ENCODE peak calls at places on chromosomes 2 and 18, in eight cellular contexts. L is suprapubic skin, E is GM12892, B is breast epithelium, U is GM12878, S is SK-N-SH, D is transverse colon, X is prostate gland. P is an unnamed sample.

GRCh38 chr18:10768221-10768620 is 242.4 kb downstream of the NAPG start:
- DNase-seq in L (no peak), E (no peak), B (no peak), U (no peak), S (no peak), D (no peak), X (no peak), P (no peak)

GRCh38 chr2:235576337-235576910 is 82.6 kb downstream of the AGAP1 start:
- DNase-seq in L (no peak), E (no peak), B (no peak), U (no peak), S (no peak), D (no peak), X (no peak), P (no peak)

GRCh38 chr2:56912490-56912889 is 728.7 kb downstream of the CCDC85A start:
- DNase-seq in L (no peak), E (no peak), B (no peak), U (no peak), S (no peak), D (no peak), X (no peak), P (no peak)

GRCh38 chr2:98946875-98947274 is 10.8 kb upstream of the CRACDL start:
- DNase-seq in L (no peak), E (no peak), B (no peak), U (no peak), S (no peak), D (no peak), X (no peak), P (no peak)

GRCh38 chr2:138079976-138080375 is 115.7 kb downstream of the HNMT start:
- DNase-seq in L (no peak), E (no peak), B (no peak), U (no peak), S (no peak), D (no peak), X (no peak), P (no peak)

GRCh38 chr2:191664823-191665222 is 13.1 kb upstream of the NABP1 start:
- DNase-seq in L (no peak), E (no peak), B (no peak), U (no peak), S (no peak), D (no peak), X (no peak), P (no peak)

GRCh38 chr2:49686291-49686690 is 532.0 kb upstream of the FSHR start:
- DNase-seq in L (no peak), E (no peak), B (no peak), U (no peak), S (no peak), D (no peak), X (no peak), P (no peak)

GRCh38 chr2:11692966-11693521 is 23.0 kb upstream of the NTSR2 start:
- DNase-seq in L (peak), E (peak), B (peak), U (no peak), S (peak), D (peak), X (peak), P (peak)

GRCh38 chr2:207796585-207797350 is 27.1 kb upstream of the FZD5 start:
- DNase-seq in L (no peak), E (no peak), B (no peak), U (no peak), S (no peak), D (peak), X (no peak), P (no peak)

GRCh38 chr2:40625849-40626248 is 174.0 kb upstream of the SLC8A1 start:
- DNase-seq in L (no peak), E (no peak), B (no peak), U (no peak), S (no peak), D (no peak), X (no peak), P (no peak)

GRCh38 chr2:120914839-120915521 is 179.3 kb downstream of the GLI2 start:
- DNase-seq in L (peak), E (no peak), B (peak), U (no peak), S (no peak), D (peak), X (no peak), P (no peak)

GRCh38 chr2:100269889-100270288 is 52.4 kb downstream of the LONRF2 start:
- DNase-seq in L (no peak), E (no peak), B (no peak), U (no peak), S (no peak), D (no peak), X (no peak), P (no peak)

GRCh38 chr18:65725421-65726050 is 25.3 kb upstream of the CDH7 start:
- DNase-seq in L (no peak), E (no peak), B (no peak), U (no peak), S (peak), D (peak), X (peak), P (no peak)

GRCh38 chr2:192828947-192829346 is 634.2 kb upstream of the TMEFF2 start:
- DNase-seq in L (peak), E (no peak), B (no peak), U (no peak), S (peak), D (no peak), X (no peak), P (no peak)

GRCh38 chr18:36786686-36787085 is 42.1 kb downstream of the TPGS2 start:
- DNase-seq in L (peak), E (no peak), B (peak), U (no peak), S (no peak), D (peak), X (peak), P (no peak)

GRCh38 chr18:3821524-3821923 is 371.6 kb downstream of the TGIF1 start:
- DNase-seq in L (no peak), E (no peak), B (no peak), U (no peak), S (no peak), D (no peak), X (no peak), P (no peak)

GRCh38 chr2:27263287-27264252 is 723 bp upstream of the SLC30A3 start:
- DNase-seq in L (no peak), E (no peak), B (no peak), U (no peak), S (peak), D (no peak), X (no peak), P (no peak)

GRCh38 chr18:8882632-8883408 is 177.5 kb downstream of the MTCL1 start:
- DNase-seq in L (no peak), E (no peak), B (no peak), U (no peak), S (no peak), D (no peak), X (no peak), P (no peak)

GRCh38 chr2:152539424-152539823 is 177.8 kb downstream of the PRPF40A start:
- DNase-seq in L (no peak), E (no peak), B (no peak), U (no peak), S (no peak), D (no peak), X (no peak), P (no peak)

GRCh38 chr2:127061377-127062273 is 45.3 kb downstream of the BIN1 start:
- DNase-seq in L (no peak), E (no peak), B (no peak), U (no peak), S (no peak), D (no peak), X (no peak), P (no peak)
- TF ChIP-seq POLR2AphosphoS5 in L (no peak), E (no peak), B (peak), U (no peak), S (no peak), D (no peak), X (no peak), P (no peak)

GRCh38 chr2:36463365-36463764 is 107.8 kb downstream of the CRIM1 start:
- DNase-seq in L (no peak), E (no peak), B (no peak), U (no peak), S (no peak), D (no peak), X (no peak), P (no peak)

GRCh38 chr2:36459725-36460137 is 104.2 kb downstream of the CRIM1 start:
- DNase-seq in L (no peak), E (no peak), B (no peak), U (no peak), S (peak), D (peak), X (no peak), P (no peak)

GRCh38 chr2:36462311-36462710 is 106.7 kb downstream of the CRIM1 start:
- DNase-seq in L (no peak), E (no peak), B (no peak), U (no peak), S (no peak), D (no peak), X (no peak), P (no peak)

GRCh38 chr2:36464006-36464721 is 108.6 kb downstream of the CRIM1 start:
- DNase-seq in L (no peak), E (no peak), B (no peak), U (no peak), S (no peak), D (no peak), X (no peak), P (no peak)

DNA sequence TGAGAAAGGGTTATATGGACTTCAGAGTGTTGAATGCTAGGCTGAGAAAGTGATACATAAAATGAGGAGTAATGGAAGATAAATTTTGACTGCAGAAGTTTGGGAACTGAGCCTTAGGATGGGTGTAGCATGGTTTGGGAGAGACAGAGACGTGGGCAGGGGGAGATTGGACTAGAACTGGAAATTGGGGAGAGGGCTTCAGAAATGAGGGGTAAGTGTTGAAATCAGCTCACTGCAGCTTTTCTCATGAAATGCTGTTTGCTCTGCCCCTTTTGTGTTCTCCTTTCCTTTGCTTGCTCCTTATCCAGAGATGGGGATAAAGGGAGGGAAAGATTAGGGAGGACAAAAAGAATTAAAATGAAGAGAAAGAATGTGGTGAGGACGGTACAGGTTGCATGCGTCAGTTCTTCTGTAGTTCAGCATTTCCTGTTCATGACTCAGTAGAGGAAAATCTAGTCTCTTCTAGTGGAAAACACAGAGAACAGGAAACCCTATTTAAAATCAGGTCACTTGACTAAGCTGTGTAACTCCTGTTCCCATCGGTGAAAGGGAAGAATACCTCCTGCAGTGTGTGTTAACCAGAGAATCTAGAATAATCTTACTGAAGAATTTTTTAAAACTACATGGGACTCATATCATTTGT is 105.6 kb downstream of the CRIM1 start:
- DNase-seq in L (no peak), E (no peak), B (no peak), U (peak), S (no peak), D (no peak), X (no peak), P (no peak)
- TF ChIP-seq POLR2AphosphoS5 in L (no peak), E (no peak), B (no peak), U (no peak), S (peak), D (peak), X (peak), P (no peak)

GRCh38 chr2:16106619-16107018 is 166.3 kb downstream of the MYCN start:
- DNase-seq in L (no peak), E (no peak), B (no peak), U (no peak), S (no peak), D (no peak), X (no peak), P (no peak)

GRCh38 chr2:16111838-16112210 is 171.5 kb downstream of the MYCN start:
- DNase-seq in L (no peak), E (no peak), B (no peak), U (no peak), S (no peak), D (no peak), X (no peak), P (no peak)

GRCh38 chr2:16107246-16107645 is 166.9 kb downstream of the MYCN start:
- DNase-seq in L (no peak), E (no peak), B (no peak), U (no peak), S (no peak), D (no peak), X (no peak), P (no peak)

GRCh38 chr2:16109821-16110310 is 169.5 kb downstream of the MYCN start:
- DNase-seq in L (no peak), E (no peak), B (no peak), U (no peak), S (no peak), D (no peak), X (no peak), P (no peak)

GRCh38 chr2:16109368-16109820 is 169.0 kb downstream of the MYCN start:
- DNase-seq in L (no peak), E (no peak), B (no peak), U (no peak), S (no peak), D (no peak), X (no peak), P (no peak)
- TF ChIP-seq POLR2AphosphoS5 in L (no peak), E (no peak), B (no peak), U (no peak), S (no peak), D (no peak), X (no peak), P (no peak)

DNA sequence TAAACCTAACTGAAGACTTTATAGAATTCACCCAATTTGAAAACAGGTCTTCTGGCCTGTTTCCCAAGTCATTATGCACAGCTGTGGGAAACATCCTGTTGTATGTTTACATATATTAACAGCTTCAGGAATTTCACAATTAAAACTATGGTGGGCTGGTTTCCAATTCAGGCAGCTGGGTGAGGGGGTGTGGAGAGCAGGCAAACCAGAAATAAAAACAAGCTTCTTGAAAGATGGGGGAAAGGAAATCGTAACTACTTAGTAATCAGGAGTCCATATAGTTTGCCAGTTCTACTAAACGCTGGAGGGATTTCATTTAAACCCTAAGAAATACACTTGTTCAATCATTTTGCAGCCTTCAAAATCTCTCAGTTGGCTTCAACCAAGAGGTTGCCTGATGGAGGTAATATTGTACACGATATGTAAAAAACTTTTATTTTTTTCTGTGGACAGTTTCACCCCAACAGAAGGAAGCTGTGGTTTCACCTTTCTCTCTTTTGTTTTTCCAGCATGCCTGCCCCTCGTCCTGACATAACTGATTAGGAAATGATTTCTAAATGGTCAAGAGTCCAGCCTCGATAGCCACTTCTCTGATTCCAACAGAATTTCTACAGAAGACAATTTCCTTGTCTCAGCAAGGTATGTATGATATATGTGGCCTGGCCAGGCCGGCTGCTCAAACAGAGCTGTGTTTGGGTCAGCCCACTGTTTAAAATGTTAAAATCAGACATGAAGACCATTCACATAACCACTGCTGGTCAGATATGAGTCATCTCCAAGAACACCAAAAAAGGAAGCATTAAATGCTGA is 22.6 kb downstream of the ATP8B1 start:
- DNase-seq in L (no peak), E (no peak), B (no peak), U (peak), S (no peak), D (no peak), X (no peak), P (no peak)
- TF ChIP-seq POLR2AphosphoS5 in L (no peak), E (no peak), B (no peak), U (no peak), S (no peak), D (no peak), X (no peak), P (no peak)

GRCh38 chr2:230203110-230203676 is 16.6 kb downstream of the SP110 start:
- DNase-seq in L (no peak), E (peak), B (no peak), U (peak), S (no peak), D (peak), X (no peak), P (peak)
- TF ChIP-seq POLR2AphosphoS5 in L (no peak), E (peak), B (no peak), U (peak), S (no peak), D (no peak), X (no peak), P (peak)

GRCh38 chr2:234308814-234309195 is 188.1 kb downstream of the ARL4C start:
- DNase-seq in L (no peak), E (peak), B (no peak), U (peak), S (no peak), D (peak), X (no peak), P (no peak)
- TF ChIP-seq POLR2AphosphoS5 in L (no peak), E (no peak), B (no peak), U (no peak), S (no peak), D (no peak), X (no peak), P (no peak)